ENCODE peak calls at places on chromosomes 1 and 21, in four cellular contexts. H, K, Q and I are unnamed samples.

GRCh38 chr1:110524311-110525249 is 5.6 kb upstream of the KCNA10 start:
- DNase-seq in H (peak), K (no peak), Q (peak), I (peak)

GRCh38 chr21:14058566-14058965 is 152.2 kb downstream of the LIPI start:
- DNase-seq in H (no peak), K (no peak), Q (no peak), I (no peak)

GRCh38 chr1:39701092-39701460 is 9.8 kb upstream of the HPCAL4 start:
- DNase-seq in H (no peak), K (peak), Q (no peak), I (no peak)

GRCh38 chr1:207861442-207862177 is 49.3 kb downstream of the CD34 start:
- DNase-seq in H (no peak), K (peak), Q (no peak), I (no peak)

GRCh38 chr1:245835386-245835785 is 671.7 kb downstream of the SMYD3 start:
- DNase-seq in H (no peak), K (peak), Q (no peak), I (no peak)

GRCh38 chr21:36759348-36760083 is 60.6 kb downstream of the SIM2 start:
- DNase-seq in H (no peak), K (no peak), Q (no peak), I (no peak)

GRCh38 chr1:31650161-31650560 is 5.5 kb upstream of the PEF1 start:
- DNase-seq in H (no peak), K (peak), Q (no peak), I (no peak)

GRCh38 chr1:19456915-19457554 is 28.3 kb downstream of the CAPZB start:
- DNase-seq in H (no peak), K (no peak), Q (no peak), I (no peak)

GRCh38 chr1:89739013-89739843 is 81.6 kb upstream of the LRRC8D start:
- DNase-seq in H (no peak), K (peak), Q (no peak), I (peak)

GRCh38 chr1:201153474-201154388 is 543 bp downstream of the TMEM9 start:
- DNase-seq in H (no peak), K (no peak), Q (peak), I (no peak)

GRCh38 chr1:244695937-244696336 is 43.0 kb downstream of the DESI2 start:
- DNase-seq in H (no peak), K (no peak), Q (no peak), I (no peak)

GRCh38 chr21:38958940-38959685 is 153.4 kb downstream of the ETS2 start:
- DNase-seq in H (no peak), K (peak), Q (no peak), I (no peak)

GRCh38 chr1:61238371-61238689 is 156.0 kb downstream of the NFIA start:
- DNase-seq in H (no peak), K (no peak), Q (no peak), I (no peak)

GRCh38 chr1:19073311-19074186 is 117.1 kb upstream of the IFFO2 start:
- DNase-seq in H (no peak), K (peak), Q (no peak), I (peak)

GRCh38 chr1:155389831-155390230 is 69.1 kb downstream of the RUSC1 start:
- DNase-seq in H (no peak), K (no peak), Q (no peak), I (no peak)

GRCh38 chr1:2554621-2555387 is 1.4 kb upstream of the TNFRSF14 start:
- DNase-seq in H (no peak), K (no peak), Q (no peak), I (no peak)

GRCh38 chr1:231986631-231987291 is 360.2 kb downstream of the DISC1 start:
- DNase-seq in H (no peak), K (no peak), Q (no peak), I (no peak)

GRCh38 chr1:232377494-232377770 is 252.5 kb downstream of the SIPA1L2 start:
- DNase-seq in H (no peak), K (peak), Q (no peak), I (peak)

GRCh38 chr1:174217248-174217647 is 57.9 kb downstream of the RABGAP1L start:
- DNase-seq in H (no peak), K (no peak), Q (no peak), I (no peak)

GRCh38 chr21:44749116-44749758 is 37.9 kb upstream of the TSPEAR start:
- DNase-seq in H (no peak), K (no peak), Q (no peak), I (no peak)

GRCh38 chr1:161702250-161702649 is 4.8 kb upstream of the FCRLA start:
- DNase-seq in H (no peak), K (no peak), Q (no peak), I (no peak)

GRCh38 chr1:229470406-229471043 is 36.6 kb upstream of the ACTA1 start:
- DNase-seq in H (no peak), K (no peak), Q (no peak), I (no peak)

GRCh38 chr1:79226963-79227362 is 220.4 kb upstream of the ADGRL4 start:
- DNase-seq in H (no peak), K (no peak), Q (no peak), I (no peak)

GRCh38 chr1:43253173-43253572 is 16.6 kb upstream of the TMEM125 start:
- DNase-seq in H (no peak), K (no peak), Q (no peak), I (no peak)

GRCh38 chr1:3663999-3664699 is 11.8 kb downstream of the TP73 start:
- DNase-seq in H (no peak), K (no peak), Q (no peak), I (no peak)

GRCh38 chr1:167156466-167156865 is 62.6 kb downstream of the STYXL2 start:
- DNase-seq in H (no peak), K (no peak), Q (no peak), I (no peak)